ENCODE peak calls at places on chromosomes 1 and 21, in eight cellular contexts. One of them, this sample, is unnamed.

GRCh38 chr21:36320421-36321324 is 676 bp downstream of the MORC3 start:
- DNase-seq in cardiac muscle cell: peak
- DNase-seq in testis: peak
- DNase-seq in MM.1S: peak
- DNase-seq in lower lobe of right lung: peak
- DNase-seq in kidney: peak
- DNase-seq in hepatocyte: peak
- DNase-seq in CD4-positive, CD25-positive, alpha-beta regulatory T cell: peak
- DNase-seq in this sample: peak

GRCh38 chr1:43938383-43938782 is 4.8 kb downstream of the ARTN start:
- DNase-seq in cardiac muscle cell: no peak
- DNase-seq in testis: no peak
- DNase-seq in MM.1S: no peak
- DNase-seq in lower lobe of right lung: no peak
- DNase-seq in kidney: no peak
- DNase-seq in hepatocyte: no peak
- DNase-seq in CD4-positive, CD25-positive, alpha-beta regulatory T cell: no peak
- DNase-seq in this sample: no peak

GRCh38 chr1:14142397-14143095 is 442.6 kb downstream of the PRDM2 start:
- DNase-seq in cardiac muscle cell: peak
- DNase-seq in testis: no peak
- DNase-seq in MM.1S: no peak
- DNase-seq in lower lobe of right lung: peak
- DNase-seq in kidney: no peak
- DNase-seq in hepatocyte: no peak
- DNase-seq in CD4-positive, CD25-positive, alpha-beta regulatory T cell: no peak
- DNase-seq in this sample: no peak

GRCh38 chr1:53669511-53670191 is 69.3 kb downstream of the GLIS1 start:
- DNase-seq in cardiac muscle cell: peak
- DNase-seq in testis: no peak
- DNase-seq in MM.1S: no peak
- DNase-seq in lower lobe of right lung: no peak
- DNase-seq in kidney: peak
- DNase-seq in hepatocyte: no peak
- DNase-seq in CD4-positive, CD25-positive, alpha-beta regulatory T cell: no peak
- DNase-seq in this sample: no peak

GRCh38 chr21:42317341-42317741 is 2.1 kb upstream of the TFF3 start:
- DNase-seq in cardiac muscle cell: no peak
- DNase-seq in testis: no peak
- DNase-seq in MM.1S: peak
- DNase-seq in lower lobe of right lung: no peak
- DNase-seq in kidney: peak
- DNase-seq in hepatocyte: no peak
- DNase-seq in CD4-positive, CD25-positive, alpha-beta regulatory T cell: no peak
- DNase-seq in this sample: no peak

GRCh38 chr21:17372200-17372599 is 140.6 kb upstream of the CXADR start:
- DNase-seq in cardiac muscle cell: no peak
- DNase-seq in testis: no peak
- DNase-seq in MM.1S: no peak
- DNase-seq in lower lobe of right lung: no peak
- DNase-seq in kidney: no peak
- DNase-seq in hepatocyte: no peak
- DNase-seq in CD4-positive, CD25-positive, alpha-beta regulatory T cell: no peak
- DNase-seq in this sample: no peak

GRCh38 chr1:76577818-76578185 is 289.5 kb upstream of the ST6GALNAC5 start:
- DNase-seq in cardiac muscle cell: no peak
- DNase-seq in testis: no peak
- DNase-seq in MM.1S: no peak
- DNase-seq in lower lobe of right lung: no peak
- DNase-seq in kidney: no peak
- DNase-seq in hepatocyte: no peak
- DNase-seq in CD4-positive, CD25-positive, alpha-beta regulatory T cell: no peak
- DNase-seq in this sample: no peak

GRCh38 chr1:109243860-109244552 is 5.3 kb upstream of the CELSR2 start:
- DNase-seq in cardiac muscle cell: no peak
- DNase-seq in testis: no peak
- DNase-seq in MM.1S: no peak
- DNase-seq in lower lobe of right lung: no peak
- DNase-seq in kidney: no peak
- DNase-seq in hepatocyte: no peak
- DNase-seq in CD4-positive, CD25-positive, alpha-beta regulatory T cell: no peak
- DNase-seq in this sample: no peak

GRCh38 chr1:24705260-24706073 is 39.8 kb upstream of the CLIC4 start:
- DNase-seq in cardiac muscle cell: peak
- DNase-seq in testis: peak
- DNase-seq in MM.1S: peak
- DNase-seq in lower lobe of right lung: peak
- DNase-seq in kidney: peak
- DNase-seq in hepatocyte: peak
- DNase-seq in CD4-positive, CD25-positive, alpha-beta regulatory T cell: peak
- DNase-seq in this sample: peak

GRCh38 chr1:33306561-33307493 is 14.1 kb downstream of the A3GALT2 start:
- DNase-seq in cardiac muscle cell: no peak
- DNase-seq in testis: peak
- DNase-seq in MM.1S: no peak
- DNase-seq in lower lobe of right lung: peak
- DNase-seq in kidney: peak
- DNase-seq in hepatocyte: no peak
- DNase-seq in CD4-positive, CD25-positive, alpha-beta regulatory T cell: no peak
- DNase-seq in this sample: peak

GRCh38 chr21:27152996-27153395 is 186.1 kb upstream of the ADAMTS5 start:
- DNase-seq in cardiac muscle cell: no peak
- DNase-seq in testis: no peak
- DNase-seq in MM.1S: no peak
- DNase-seq in lower lobe of right lung: no peak
- DNase-seq in kidney: no peak
- DNase-seq in hepatocyte: no peak
- DNase-seq in CD4-positive, CD25-positive, alpha-beta regulatory T cell: no peak
- DNase-seq in this sample: no peak

GRCh38 chr21:16709866-16710550 is 802.8 kb upstream of the CXADR start:
- DNase-seq in cardiac muscle cell: no peak
- DNase-seq in testis: peak
- DNase-seq in MM.1S: no peak
- DNase-seq in lower lobe of right lung: no peak
- DNase-seq in kidney: no peak
- DNase-seq in hepatocyte: no peak
- DNase-seq in CD4-positive, CD25-positive, alpha-beta regulatory T cell: no peak
- DNase-seq in this sample: peak

GRCh38 chr1:4027008-4027407 is 126.9 kb upstream of the C1orf174 start:
- DNase-seq in cardiac muscle cell: no peak
- DNase-seq in testis: no peak
- DNase-seq in MM.1S: no peak
- DNase-seq in lower lobe of right lung: no peak
- DNase-seq in kidney: no peak
- DNase-seq in hepatocyte: no peak
- DNase-seq in CD4-positive, CD25-positive, alpha-beta regulatory T cell: no peak
- DNase-seq in this sample: no peak

GRCh38 chr1:155967410-155968400 is 10.6 kb downstream of the ARHGEF2 start:
- DNase-seq in cardiac muscle cell: no peak
- DNase-seq in testis: no peak
- DNase-seq in MM.1S: no peak
- DNase-seq in lower lobe of right lung: no peak
- DNase-seq in kidney: peak
- DNase-seq in hepatocyte: no peak
- DNase-seq in CD4-positive, CD25-positive, alpha-beta regulatory T cell: peak
- DNase-seq in this sample: peak

GRCh38 chr1:116558140-116558549 is 12.7 kb downstream of the CD58 start:
- DNase-seq in cardiac muscle cell: no peak
- DNase-seq in testis: no peak
- DNase-seq in MM.1S: no peak
- DNase-seq in lower lobe of right lung: no peak
- DNase-seq in kidney: no peak
- DNase-seq in hepatocyte: no peak
- DNase-seq in CD4-positive, CD25-positive, alpha-beta regulatory T cell: no peak
- DNase-seq in this sample: no peak

GRCh38 chr1:116554924-116555323 is 15.9 kb downstream of the CD58 start:
- DNase-seq in cardiac muscle cell: no peak
- DNase-seq in testis: no peak
- DNase-seq in MM.1S: no peak
- DNase-seq in lower lobe of right lung: no peak
- DNase-seq in kidney: no peak
- DNase-seq in hepatocyte: no peak
- DNase-seq in CD4-positive, CD25-positive, alpha-beta regulatory T cell: no peak
- DNase-seq in this sample: no peak

GRCh38 chr1:116559304-116559761 is 11.5 kb downstream of the CD58 start:
- DNase-seq in cardiac muscle cell: no peak
- DNase-seq in testis: no peak
- DNase-seq in MM.1S: peak
- DNase-seq in lower lobe of right lung: no peak
- DNase-seq in kidney: no peak
- DNase-seq in hepatocyte: no peak
- DNase-seq in CD4-positive, CD25-positive, alpha-beta regulatory T cell: no peak
- DNase-seq in this sample: no peak

GRCh38 chr1:116557323-116557878 is 13.4 kb downstream of the CD58 start:
- DNase-seq in cardiac muscle cell: no peak
- DNase-seq in testis: no peak
- DNase-seq in MM.1S: no peak
- DNase-seq in lower lobe of right lung: no peak
- DNase-seq in kidney: no peak
- DNase-seq in hepatocyte: no peak
- DNase-seq in CD4-positive, CD25-positive, alpha-beta regulatory T cell: no peak
- DNase-seq in this sample: no peak

DNA sequence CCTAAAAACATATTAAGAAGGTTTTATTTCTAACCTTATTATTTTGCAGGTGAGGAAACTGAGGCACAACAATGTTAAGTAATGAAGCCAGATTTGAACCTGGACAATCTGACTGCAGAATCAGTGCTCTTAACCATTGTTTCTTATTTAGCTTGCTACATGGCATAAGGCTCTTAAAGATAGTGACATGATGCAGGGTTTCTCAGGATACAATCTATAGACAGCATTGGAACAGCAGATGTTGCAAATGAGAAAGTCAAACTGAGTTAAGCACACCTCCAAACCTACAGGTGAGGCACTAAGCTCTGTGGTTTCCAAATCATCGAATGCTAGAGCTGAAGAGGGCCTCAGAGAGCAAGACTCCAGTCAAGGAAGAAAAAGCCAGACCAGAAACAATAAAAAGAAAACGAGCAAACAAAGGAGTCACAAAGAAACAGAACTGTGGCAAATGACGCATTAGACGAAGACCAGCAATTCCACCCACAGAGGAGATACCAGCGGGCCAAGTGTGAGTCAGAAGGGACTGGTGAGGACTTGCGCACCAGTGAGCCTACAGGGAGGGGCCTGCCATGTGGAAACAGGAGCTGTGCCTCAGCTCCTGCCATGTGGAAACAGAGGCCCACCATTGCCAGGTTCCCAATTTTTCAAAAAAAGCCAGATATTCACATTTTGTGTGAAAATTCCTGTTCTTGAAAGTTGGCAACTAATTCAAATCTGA is 14.4 kb downstream of the CD58 start:
- DNase-seq in cardiac muscle cell: no peak
- DNase-seq in testis: no peak
- DNase-seq in MM.1S: peak
- DNase-seq in lower lobe of right lung: peak
- DNase-seq in kidney: no peak
- DNase-seq in hepatocyte: peak
- DNase-seq in CD4-positive, CD25-positive, alpha-beta regulatory T cell: peak
- DNase-seq in this sample: peak
- H3K27ac ChIP-seq in cardiac muscle cell: no peak
- H3K27ac ChIP-seq in testis: no peak
- H3K27ac ChIP-seq in MM.1S: peak
- H3K27ac ChIP-seq in lower lobe of right lung: no peak
- H3K27ac ChIP-seq in kidney: no peak
- H3K27ac ChIP-seq in hepatocyte: peak
- H3K27ac ChIP-seq in CD4-positive, CD25-positive, alpha-beta regulatory T cell: peak
- H3K27ac ChIP-seq in this sample: peak

GRCh38 chr1:96559707-96560588 is 161.6 kb upstream of the PTBP2 start:
- DNase-seq in cardiac muscle cell: no peak
- DNase-seq in testis: no peak
- DNase-seq in MM.1S: no peak
- DNase-seq in lower lobe of right lung: peak
- DNase-seq in kidney: peak
- DNase-seq in hepatocyte: no peak
- DNase-seq in CD4-positive, CD25-positive, alpha-beta regulatory T cell: no peak
- DNase-seq in this sample: peak
- H3K27ac ChIP-seq in cardiac muscle cell: no peak
- H3K27ac ChIP-seq in testis: no peak
- H3K27ac ChIP-seq in MM.1S: no peak
- H3K27ac ChIP-seq in lower lobe of right lung: no peak
- H3K27ac ChIP-seq in kidney: no peak
- H3K27ac ChIP-seq in hepatocyte: no peak
- H3K27ac ChIP-seq in CD4-positive, CD25-positive, alpha-beta regulatory T cell: no peak
- H3K27ac ChIP-seq in this sample: no peak

DNA sequence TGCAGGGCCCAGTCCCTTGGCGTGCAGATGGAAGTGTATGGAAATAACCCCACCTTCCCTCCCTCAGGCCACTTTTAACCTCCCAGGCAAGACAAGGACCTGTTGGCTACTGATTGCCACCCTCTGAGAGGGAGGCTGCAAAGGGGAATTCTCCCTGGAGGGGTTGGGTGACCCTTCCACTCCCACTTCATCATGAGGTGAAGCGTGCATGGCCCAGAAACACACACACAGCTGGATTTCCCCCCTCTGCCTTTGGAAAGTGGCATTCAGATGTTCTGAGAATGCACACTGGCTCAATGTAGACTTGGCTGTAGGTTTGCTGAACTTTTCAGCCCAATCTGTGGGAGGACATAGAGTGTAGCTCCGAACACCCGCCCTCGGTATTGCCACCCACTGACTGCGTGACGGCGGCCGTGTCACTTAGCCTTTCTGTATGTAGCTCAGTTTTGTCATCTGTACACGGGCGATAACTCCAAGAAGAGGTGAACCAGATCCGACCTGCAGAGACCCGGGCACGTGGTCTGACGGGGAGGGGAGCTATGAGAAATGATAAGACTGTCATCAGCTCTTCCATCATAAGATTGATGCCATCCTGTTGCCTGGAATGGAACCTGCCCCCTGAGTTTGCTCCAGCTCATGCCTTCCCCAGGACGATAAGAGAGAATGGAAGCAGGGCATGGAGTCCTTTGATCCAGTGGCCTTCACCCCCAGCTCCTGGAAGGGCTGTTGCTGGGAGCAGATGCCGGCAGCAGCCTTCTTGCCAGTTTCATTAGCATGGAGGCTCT is 19.2 kb downstream of the MIIP start:
- DNase-seq in cardiac muscle cell: peak
- DNase-seq in testis: no peak
- DNase-seq in MM.1S: no peak
- DNase-seq in lower lobe of right lung: no peak
- DNase-seq in kidney: no peak
- DNase-seq in hepatocyte: no peak
- DNase-seq in CD4-positive, CD25-positive, alpha-beta regulatory T cell: no peak
- DNase-seq in this sample: no peak
- H3K27ac ChIP-seq in cardiac muscle cell: no peak
- H3K27ac ChIP-seq in testis: no peak
- H3K27ac ChIP-seq in MM.1S: no peak
- H3K27ac ChIP-seq in lower lobe of right lung: no peak
- H3K27ac ChIP-seq in kidney: no peak
- H3K27ac ChIP-seq in hepatocyte: no peak
- H3K27ac ChIP-seq in CD4-positive, CD25-positive, alpha-beta regulatory T cell: no peak
- H3K27ac ChIP-seq in this sample: no peak

DNA sequence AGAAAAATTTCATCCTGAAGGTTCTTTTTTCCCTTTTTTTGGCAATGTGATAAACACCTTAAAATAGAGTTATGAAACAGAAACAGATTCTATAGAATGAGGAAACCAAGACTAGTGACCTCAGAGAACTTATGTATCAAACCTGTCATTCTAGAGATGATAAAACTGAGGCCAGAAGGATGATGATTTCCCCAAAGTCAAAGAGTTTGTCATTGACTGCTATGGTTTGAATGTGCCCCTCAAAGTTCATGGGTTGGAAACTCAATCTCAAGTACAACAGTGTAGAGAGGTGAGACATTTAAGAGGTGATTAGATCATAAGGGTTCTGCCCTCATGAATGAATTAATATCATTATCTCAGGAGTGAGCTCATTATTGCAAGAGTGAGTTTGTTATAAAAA is 13.7 kb upstream of the BEND5 start:
- DNase-seq in cardiac muscle cell: no peak
- DNase-seq in testis: no peak
- DNase-seq in MM.1S: peak
- DNase-seq in lower lobe of right lung: no peak
- DNase-seq in kidney: no peak
- DNase-seq in hepatocyte: no peak
- DNase-seq in CD4-positive, CD25-positive, alpha-beta regulatory T cell: no peak
- DNase-seq in this sample: no peak
- H3K27ac ChIP-seq in cardiac muscle cell: no peak
- H3K27ac ChIP-seq in testis: no peak
- H3K27ac ChIP-seq in MM.1S: peak
- H3K27ac ChIP-seq in lower lobe of right lung: no peak
- H3K27ac ChIP-seq in kidney: no peak
- H3K27ac ChIP-seq in hepatocyte: peak
- H3K27ac ChIP-seq in CD4-positive, CD25-positive, alpha-beta regulatory T cell: no peak
- H3K27ac ChIP-seq in this sample: no peak